ENCODE peak calls at places on chromosome 13, in six cellular contexts. F, V, H, J, D and Q are unnamed samples.

GRCh38 chr13:73941752-73942151 is 192.5 kb downstream of the KLF12 start:
- DNase-seq in D (no peak), J (no peak), V (no peak), F (no peak), H (no peak), Q (no peak)

GRCh38 chr13:43664700-43665191 is 122.0 kb downstream of the ENOX1 start:
- DNase-seq in J (no peak), F (no peak), D (no peak), V (peak; percentile 91), H (peak; percentile 76), Q (peak; percentile 55)

GRCh38 chr13:100387416-100387815 is 201.2 kb downstream of the GGACT start:
- DNase-seq in V (no peak), J (no peak), H (no peak), F (no peak), D (no peak), Q (no peak)

GRCh38 chr13:36700170-36700569 is 26.4 kb downstream of the SERTM1 start:
- DNase-seq in D (no peak), H (no peak), F (no peak), J (no peak), V (no peak), Q (no peak)

GRCh38 chr13:32829676-32830091 is 186.5 kb upstream of the KL start:
- DNase-seq in D (no peak), J (no peak), V (peak; percentile 41), F (no peak), H (no peak), Q (peak; percentile 88)

GRCh38 chr13:25584975-25585374 is 213.2 kb downstream of the ATP8A2 start:
- DNase-seq in H (no peak), F (no peak), D (no peak), V (no peak), J (no peak), Q (no peak)

GRCh38 chr13:30607908-30608307 is 9.8 kb upstream of the USPL1 start:
- DNase-seq in H (no peak), F (no peak), J (peak; percentile 38), D (no peak), V (no peak), Q (no peak)

GRCh38 chr13:31116224-31116623 is 45.5 kb downstream of the HSPH1 start:
- DNase-seq in H (no peak), D (no peak), J (no peak), F (no peak), V (no peak), Q (no peak)

GRCh38 chr13:23609414-23610186 is 39.4 kb downstream of the TNFRSF19 start:
- DNase-seq in V (peak; percentile 81), D (no peak), F (no peak), H (no peak), J (no peak), Q (peak; percentile 20)

GRCh38 chr13:75901509-75901908 is 265.4 kb downstream of the LMO7 start:
- DNase-seq in H (no peak), V (no peak), D (no peak), J (no peak), F (no peak), Q (no peak)

GRCh38 chr13:43767351-43767901 is 19.3 kb downstream of the ENOX1 start:
- DNase-seq in H (no peak), J (no peak), F (no peak), D (no peak), V (peak; percentile 2), Q (no peak)

GRCh38 chr13:40255551-40255950 is 410.9 kb downstream of the FOXO1 start:
- DNase-seq in H (no peak), V (no peak), J (no peak), F (no peak), D (no peak), Q (no peak)

GRCh38 chr13:29548722-29549446 is 46.6 kb downstream of the SLC7A1 start:
- DNase-seq in V (peak; percentile 41), D (no peak), F (no peak), J (no peak), H (no peak), Q (no peak)

GRCh38 chr13:48993150-48993549 is 17.4 kb downstream of the FNDC3A start:
- DNase-seq in F (no peak), V (no peak), D (no peak), H (no peak), J (no peak), Q (no peak)

GRCh38 chr13:37616131-37616530 is 17.6 kb upstream of the POSTN start:
- DNase-seq in J (no peak), D (no peak), F (no peak), V (no peak), H (no peak), Q (peak; percentile 73)

GRCh38 chr13:106570354-106570822 is 2.5 kb upstream of the ARGLU1 start:
- DNase-seq in F (peak; percentile 83), H (peak; percentile 87), J (peak; percentile 47), V (peak; percentile 72), D (peak; percentile 43), Q (no peak)

GRCh38 chr13:93218583-93218982 is 8.0 kb upstream of the GPC6 start:
- DNase-seq in V (no peak), J (no peak), F (no peak), H (no peak), D (no peak), Q (no peak)